ENCODE peak calls at places on chromosomes 13 and 19, in eight cellular contexts. Q is astrocyte of the spinal cord; G is thyroid gland; P is stimulated activated CD8-positive, alpha-beta memory T cell treated with anti-CD3 and anti-CD28 coated beads, Interleukin-2, amount 100 ng/mL, for 1 hour; L is caudate nucleus; Z is T-helper 2 cell; X is substantia nigra; J is GM12891. R is an unnamed sample.

GRCh38 chr13:98706446-98707110 is 45.9 kb downstream of the SLC15A1 start:
- DNase-seq in X (no peak), Q (no peak), J (no peak), Z (no peak), P (no peak), L (no peak), G (no peak), R (peak; percentile 19)

GRCh38 chr13:99974939-99975561 is 3.5 kb upstream of the ZIC5 start:
- DNase-seq in P (no peak), Q (no peak), Z (no peak), X (no peak), G (no peak), L (no peak), J (no peak), R (no peak)

GRCh38 chr19:45630463-45630862 is 8.7 kb downstream of the EML2 start:
- DNase-seq in L (no peak), Z (no peak), J (no peak), X (no peak), Q (peak; percentile 92), G (no peak), P (no peak), R (peak; percentile 97)

GRCh38 chr19:53511933-53512374 is 26.0 kb upstream of the ZNF331 start:
- DNase-seq in Q (peak; percentile 15), X (peak; percentile 2), G (peak; percentile 71), P (peak; percentile 23), L (no peak), Z (peak; percentile 29), J (peak; percentile 28), R (peak; percentile 78)

GRCh38 chr19:51873097-51873496 is 14.7 kb downstream of the ZNF577 start:
- DNase-seq in J (no peak), Q (no peak), X (no peak), P (no peak), Z (no peak), G (no peak), L (no peak), R (no peak)

GRCh38 chr19:43726736-43727592 is 11.1 kb downstream of the IRGC start:
- DNase-seq in J (no peak), X (peak; percentile 7), Z (no peak), P (no peak), G (no peak), L (no peak), Q (no peak), R (no peak)

GRCh38 chr13:49810825-49811526 is 18.5 kb upstream of the KPNA3 start:
- DNase-seq in P (no peak), X (no peak), Q (no peak), Z (no peak), J (no peak), G (no peak), L (no peak), R (peak; percentile 83)

GRCh38 chr13:102569488-102569887 is 27.3 kb upstream of the TPP2 start:
- DNase-seq in X (no peak), L (no peak), Q (no peak), J (no peak), Z (no peak), P (no peak), G (no peak), R (peak; percentile 59)

GRCh38 chr19:55689366-55690108 is 14.5 kb downstream of the EPN1 start:
- DNase-seq in Z (no peak), X (no peak), Q (no peak), P (no peak), G (no peak), L (no peak), J (no peak), R (no peak)

GRCh38 chr13:113598481-113598880 is 13.9 kb downstream of the TFDP1 start:
- DNase-seq in P (no peak), X (no peak), J (no peak), L (no peak), Z (no peak), Q (no peak), G (no peak), R (no peak)

R was measured in cardiac fibroblast.